ENCODE peak calls at places on chromosomes 7 and 10, in nine cellular contexts. A is GM13976; V is upper lobe of right lung; I is fibroblast of the aortic adventitia; J is GM20000; Q is cardiac fibroblast; M is HL-60; R is CD8-positive, alpha-beta T cell; C is heart right ventricle. O is an unnamed sample.

GRCh38 chr7:135650831-135651573 is 11.3 kb upstream of the STMP1 start:
- DNase-seq in V (no peak), Q (peak; percentile 81), C (no peak), I (peak; percentile 35), A (no peak), R (no peak), M (no peak), J (no peak), O (no peak)

GRCh38 chr10:57015595-57016303 is 654.7 kb upstream of the ZWINT start:
- DNase-seq in A (no peak), M (no peak), J (no peak), R (no peak), V (no peak), I (no peak), Q (no peak), C (no peak), O (no peak)

GRCh38 chr10:124595143-124595883 is 133.7 kb downstream of the LHPP start:
- DNase-seq in V (no peak), M (no peak), I (no peak), Q (no peak), R (no peak), C (no peak), A (no peak), J (no peak), O (no peak)

GRCh38 chr10:127928021-127928806 is 21.3 kb downstream of the PTPRE start:
- DNase-seq in R (no peak), Q (peak; percentile 64), V (no peak), A (no peak), C (no peak), I (peak; percentile 3), M (no peak), J (no peak), O (no peak)

GRCh38 chr7:156969972-156970420 is 20.5 kb downstream of the NOM1 start:
- DNase-seq in V (no peak), M (no peak), C (no peak), I (peak; percentile 41), R (no peak), A (no peak), Q (peak; percentile 35), J (no peak), O (no peak)

GRCh38 chr10:46555713-46556514 is 544 bp downstream of the GPRIN2 start:
- DNase-seq in A (no peak), R (no peak), J (no peak), Q (no peak), C (no peak), M (no peak), I (no peak), V (peak; percentile 88), O (no peak)

GRCh38 chr10:92914478-92915066 is 66.3 kb downstream of the EXOC6 start:
- DNase-seq in A (peak; percentile 41), I (peak; percentile 57), R (peak; percentile 10), C (peak; percentile 67), J (peak; percentile 41), V (no peak), M (peak; percentile 23), Q (peak; percentile 61), O (peak; percentile 46)

GRCh38 chr10:111295788-111296187 is 219.0 kb downstream of the ADRA2A start:
- DNase-seq in A (no peak), M (no peak), J (no peak), Q (peak; percentile 3), I (no peak), C (no peak), R (no peak), V (no peak), O (no peak)

GRCh38 chr10:119940487-119940886 is 48.0 kb downstream of the SEC23IP start:
- DNase-seq in I (peak; percentile 25), V (no peak), M (no peak), J (no peak), A (no peak), Q (peak; percentile 83), C (no peak), R (no peak), O (no peak)

GRCh38 chr10:22319559-22320558 is 1.0 kb upstream of the BMI1 start:
- DNase-seq in V (no peak), C (no peak), I (no peak), R (no peak), M (no peak), J (no peak), A (no peak), Q (peak; percentile 21), O (no peak)

GRCh38 chr7:68752485-68752884 is 845.8 kb upstream of the AUTS2 start:
- DNase-seq in A (no peak), I (peak; percentile 8), C (no peak), R (no peak), J (no peak), M (no peak), Q (no peak), V (no peak), O (no peak)

DNA sequence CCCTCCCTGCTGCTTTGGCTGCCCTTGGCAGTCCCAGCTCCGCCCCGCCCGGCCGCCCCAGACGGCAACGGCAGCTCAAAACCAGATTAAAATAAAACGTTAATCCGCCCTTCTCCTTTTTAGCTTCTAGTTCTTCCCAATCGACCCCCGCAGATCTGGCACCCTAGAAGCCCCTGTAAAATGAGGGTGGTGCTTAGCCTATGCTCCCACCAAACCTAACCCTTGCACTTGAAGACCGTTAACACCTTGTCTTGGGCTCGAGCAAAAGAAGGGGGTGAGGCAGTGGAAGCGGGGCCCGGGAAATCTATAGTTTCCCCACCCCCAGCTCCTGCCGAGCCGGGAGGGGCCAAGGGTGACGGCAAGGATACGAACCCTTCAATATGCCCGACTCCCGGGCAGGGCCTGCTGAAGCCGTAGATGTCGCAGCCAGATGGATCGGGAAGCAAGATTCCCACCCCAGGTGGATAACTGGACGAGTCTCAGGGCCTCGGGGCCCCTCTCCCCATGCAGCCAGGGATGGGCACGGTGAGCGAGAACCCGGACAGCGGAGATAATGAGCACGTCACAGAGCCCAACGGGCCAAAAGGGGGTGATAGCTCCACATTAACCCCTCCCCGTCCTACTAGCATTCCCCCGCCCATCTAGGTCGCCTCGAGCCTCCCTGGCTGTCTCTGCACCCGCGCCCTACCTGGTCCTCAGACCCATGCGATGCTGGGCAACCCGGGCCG is 169.8 kb downstream of the NRF1 start:
- DNase-seq in M (no peak), C (no peak), R (no peak), Q (no peak), J (peak; percentile 68), V (no peak), I (no peak), A (no peak), O (no peak)
- TF ChIP-seq CTCF in M (no peak), C (no peak), R (no peak), Q (no peak), J (no peak), V (no peak), I (no peak), A (no peak), O (no peak)

GRCh38 chr10:91287912-91288311 is 67.4 kb downstream of the PCGF5 start:
- DNase-seq in C (peak; percentile 21), A (no peak), Q (no peak), R (no peak), M (no peak), J (no peak), V (no peak), I (no peak), O (no peak)

GRCh38 chr10:91289295-91289694 is 68.8 kb downstream of the PCGF5 start:
- DNase-seq in C (no peak), J (no peak), R (no peak), M (no peak), Q (no peak), V (no peak), I (no peak), A (no peak), O (no peak)

GRCh38 chr10:91284486-91285090 is 64.1 kb downstream of the PCGF5 start:
- DNase-seq in R (no peak), J (no peak), I (no peak), A (no peak), M (no peak), C (no peak), Q (no peak), V (no peak), O (no peak)

GRCh38 chr10:91287276-91287675 is 66.8 kb downstream of the PCGF5 start:
- DNase-seq in C (no peak), I (peak; percentile 18), R (no peak), A (no peak), J (no peak), V (no peak), M (no peak), Q (peak; percentile 49), O (no peak)

GRCh38 chr10:91286572-91286971 is 66.1 kb downstream of the PCGF5 start:
- DNase-seq in R (no peak), M (no peak), I (no peak), J (no peak), A (no peak), V (no peak), C (no peak), Q (no peak), O (no peak)
- TF ChIP-seq CTCF in R (no peak), M (no peak), I (no peak), J (no peak), A (no peak), V (no peak), C (no peak), Q (no peak), O (no peak)

GRCh38 chr10:130968964-130969363 is 342.6 kb downstream of the TCERG1L start:
- DNase-seq in A (no peak), C (no peak), M (no peak), V (no peak), I (no peak), Q (no peak), J (no peak), R (no peak), O (no peak)

GRCh38 chr10:130969700-130970099 is 341.8 kb downstream of the TCERG1L start:
- DNase-seq in A (no peak), J (no peak), M (no peak), V (no peak), Q (no peak), I (no peak), C (no peak), R (no peak), O (no peak)

GRCh38 chr10:130970341-130971122 is 341.0 kb downstream of the TCERG1L start:
- DNase-seq in A (no peak), I (no peak), V (no peak), C (no peak), Q (no peak), J (no peak), R (no peak), M (no peak), O (no peak)

GRCh38 chr10:130973127-130973839 is 338.2 kb downstream of the TCERG1L start:
- DNase-seq in A (no peak), I (no peak), M (no peak), Q (no peak), J (no peak), R (no peak), C (no peak), V (no peak), O (no peak)

DNA sequence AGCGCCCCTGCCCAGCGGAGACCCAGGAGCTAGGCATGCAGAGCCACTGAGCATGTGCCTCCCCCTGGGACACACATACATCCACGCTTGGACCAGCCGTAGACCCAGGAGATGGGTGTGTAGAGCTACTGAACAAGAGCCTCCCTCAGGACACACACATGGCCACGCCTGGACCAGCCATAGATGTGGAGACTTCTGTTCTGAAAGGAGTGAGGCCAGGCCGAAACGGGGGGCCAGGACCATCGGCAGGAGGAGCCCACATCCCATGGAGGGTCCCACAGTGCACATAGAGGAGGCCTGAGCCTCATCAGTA is 340.4 kb downstream of the TCERG1L start:
- DNase-seq in M (no peak), J (no peak), V (no peak), A (no peak), I (no peak), Q (no peak), C (no peak), R (no peak), O (no peak)
- TF ChIP-seq CTCF in M (no peak), J (no peak), V (no peak), A (no peak), I (no peak), Q (no peak), C (no peak), R (no peak), O (no peak)

GRCh38 chr7:91164531-91164930 is 99.7 kb upstream of the FZD1 start:
- DNase-seq in C (no peak), J (no peak), I (no peak), R (no peak), V (no peak), A (no peak), M (no peak), Q (no peak), O (no peak)
- TF ChIP-seq CTCF in C (no peak), J (no peak), I (no peak), R (no peak), V (no peak), A (no peak), M (no peak), Q (no peak), O (no peak)